ENCODE peak calls at places on chromosome 2, in seven cellular contexts. B is upper lobe of left lung; U is activated naive CD4-positive, alpha-beta T cell; A is cardiac fibroblast; E is cardiac septum; I is HEK293T; O is foreskin fibroblast. N is an unnamed sample.

GRCh38 chr2:202382684-202383083 is 6.6 kb downstream of the BMPR2 start:
- DNase-seq in A (no peak), U (no peak), O (no peak), B (no peak), E (no peak), I (no peak), N (no peak)

GRCh38 chr2:97656905-97657587 is 6.8 kb downstream of the ACTR1B start:
- DNase-seq in E (no peak), B (no peak), U (no peak), O (no peak), I (no peak), A (no peak), N (no peak)

GRCh38 chr2:172094319-172095145 is 8.2 kb downstream of the DLX2 start:
- DNase-seq in I (no peak), O (no peak), B (no peak), U (no peak), E (no peak), A (no peak), N (no peak)

GRCh38 chr2:105754999-105755398 is 10.3 kb downstream of the NCK2 start:
- DNase-seq in B (no peak), O (no peak), U (no peak), E (peak; percentile 10), A (no peak), I (no peak), N (no peak)

GRCh38 chr2:73080321-73081131 is 9.0 kb upstream of the SFXN5 start:
- DNase-seq in E (no peak), U (no peak), B (no peak), I (no peak), O (no peak), A (no peak), N (no peak)

GRCh38 chr2:82790277-82791021 is 1668.6 kb downstream of the SUCLG1 start:
- DNase-seq in U (no peak), A (peak; percentile 85), O (peak; percentile 49), I (no peak), E (no peak), B (no peak), N (no peak)

GRCh38 chr2:88748005-88748404 is 56.5 kb downstream of the RPIA start:
- DNase-seq in E (no peak), O (no peak), U (no peak), I (no peak), B (no peak), A (no peak), N (no peak)

GRCh38 chr2:195594248-195594647 is 62.8 kb upstream of the SLC39A10 start:
- DNase-seq in B (no peak), E (no peak), I (no peak), U (no peak), A (no peak), O (no peak), N (no peak)

GRCh38 chr2:51247252-51247651 is 215.3 kb upstream of the NRXN1 start:
- DNase-seq in A (no peak), E (no peak), I (no peak), O (no peak), B (no peak), U (no peak), N (peak; percentile 9)

GRCh38 chr2:7867858-7868257 is 814.0 kb upstream of the ID2 start:
- DNase-seq in I (no peak), E (no peak), B (no peak), U (no peak), A (no peak), O (no peak), N (no peak)

N was measured in T47D.